ENCODE peak calls at places on chromosome 19, in five cellular contexts. M is NCI-H1105, A is mesendoderm, V is NCI-H187, J is PC-3. H is an unnamed sample.

GRCh38 chr19:15538774-15539173 is 30.4 kb downstream of the CYP4F22 start:
- DNase-seq in M (no peak), A (no peak), V (no peak), J (peak), H (no peak)

GRCh38 chr19:12485571-12485970 is 955 bp upstream of the ZNF709 start:
- DNase-seq in M (no peak), A (peak), V (no peak), J (no peak), H (no peak)

GRCh38 chr19:43731854-43732253 is 16.0 kb downstream of the IRGC start:
- DNase-seq in M (no peak), A (no peak), V (no peak), J (no peak), H (no peak)

GRCh38 chr19:42076375-42076944 is 494 bp downstream of the ZNF574 start:
- DNase-seq in M (no peak), A (no peak), V (no peak), J (peak), H (no peak)

GRCh38 chr19:12769689-12770088 is 5.7 kb downstream of the HOOK2 start:
- DNase-seq in M (no peak), A (peak), V (peak), J (no peak), H (no peak)

GRCh38 chr19:18672606-18673337 is 10.7 kb upstream of the CRTC1 start:
- DNase-seq in M (no peak), A (peak), V (no peak), J (no peak), H (no peak)

GRCh38 chr19:42246143-42246868 is 3.9 kb upstream of the GSK3A start:
- DNase-seq in M (no peak), A (peak), V (no peak), J (peak), H (no peak)

GRCh38 chr19:17847538-17848366 is at the start of gene JAK3:
- DNase-seq in M (no peak), A (peak), V (no peak), J (no peak), H (no peak)

GRCh38 chr19:32269831-32270230 is 75.6 kb upstream of the ZNF507 start:
- DNase-seq in M (no peak), A (no peak), V (no peak), J (no peak), H (no peak)

GRCh38 chr19:3243851-3244700 is 19.6 kb downstream of the CELF5 start:
- DNase-seq in M (no peak), A (peak), V (no peak), J (peak), H (peak)

GRCh38 chr19:50478901-50479715 is 2.5 kb upstream of the GARIN5A start:
- DNase-seq in M (no peak), A (peak), V (no peak), J (peak), H (no peak)

GRCh38 chr19:46579286-46579944 is 21.7 kb upstream of the CALM3 start:
- DNase-seq in M (peak), A (peak), V (no peak), J (peak), H (no peak)

GRCh38 chr19:14361824-14362223 is 19.4 kb upstream of the ADGRE5 start:
- DNase-seq in M (no peak), A (peak), V (no peak), J (no peak), H (no peak)

GRCh38 chr19:46783670-46784069 is 4.7 kb downstream of the SLC1A5 start:
- DNase-seq in M (peak), A (no peak), V (peak), J (no peak), H (no peak)

GRCh38 chr19:19343016-19343362 is 22.4 kb downstream of the MAU2 start:
- DNase-seq in M (no peak), A (no peak), V (no peak), J (no peak), H (no peak)

GRCh38 chr19:4534836-4535658 is at the start of gene PLIN5:
- DNase-seq in M (peak), A (peak), V (peak), J (peak), H (no peak)

GRCh38 chr19:48495391-48495790 is 16.2 kb downstream of the LMTK3 start:
- DNase-seq in M (no peak), A (no peak), V (no peak), J (no peak), H (no peak)

GRCh38 chr19:33156354-33156753 is 24.4 kb downstream of the WDR88 start:
- DNase-seq in M (no peak), A (no peak), V (no peak), J (peak), H (no peak)

GRCh38 chr19:31402931-31403330 is 53.7 kb upstream of the TSHZ3 start:
- DNase-seq in M (no peak), A (no peak), V (no peak), J (no peak), H (no peak)

GRCh38 chr19:3151563-3152430 is 16.0 kb downstream of the GNA15 start:
- DNase-seq in M (no peak), A (no peak), V (no peak), J (no peak), H (no peak)

GRCh38 chr19:50719566-50719965 is at the start of gene SHANK1:
- DNase-seq in M (no peak), A (no peak), V (no peak), J (no peak), H (no peak)

GRCh38 chr19:12159773-12160414 is 3.0 kb upstream of the ZNF136 start:
- DNase-seq in M (no peak), A (no peak), V (no peak), J (no peak), H (no peak)

GRCh38 chr19:38583985-38584305 is 33.8 kb downstream of the MAP4K1 start:
- DNase-seq in M (no peak), A (no peak), V (no peak), J (no peak), H (no peak)

GRCh38 chr19:8487137-8487851 is 15.1 kb downstream of the PRAM1 start:
- DNase-seq in M (no peak), A (peak), V (no peak), J (no peak), H (no peak)

GRCh38 chr19:51948979-51949378 is 21.7 kb downstream of the ZNF613 start:
- DNase-seq in M (no peak), A (no peak), V (no peak), J (no peak), H (no peak)

GRCh38 chr19:36819130-36819630 is 19.0 kb downstream of the ZNF790 start:
- DNase-seq in M (no peak), A (peak), V (no peak), J (no peak), H (no peak)

GRCh38 chr19:2337329-2337707 is 8.8 kb downstream of the SPPL2B start:
- DNase-seq in M (no peak), A (peak), V (no peak), J (no peak), H (no peak)

GRCh38 chr19:27876489-27876888 is 1336.5 kb downstream of the UQCRFS1 start:
- DNase-seq in M (no peak), A (no peak), V (no peak), J (no peak), H (no peak)

GRCh38 chr19:6115992-6116391 is 5.7 kb upstream of the RFX2 start:
- DNase-seq in M (no peak), A (no peak), V (no peak), J (no peak), H (no peak)